ENCODE peak calls at places on chromosomes 16 and 17, in seven cellular contexts. Q is NCI-H1048; E is sciatic nerve; C is EL; M is islet precursor cell; A is Jurkat, Clone E6-1; O is activated T-cell treated with anti-CD3 and anti-CD28 coated beads, Interleukin-2, amount 50 U/mL, for 72 hours. F is an unnamed sample.

GRCh38 chr17:79832211-79833109 is 6.8 kb downstream of the CBX4 start:
- DNase-seq in A (no peak), E (no peak), M (peak), O (no peak), C (no peak), Q (no peak), F (no peak)

GRCh38 chr16:56399047-56399446 is 26.3 kb downstream of the AMFR start:
- DNase-seq in Q (no peak), O (no peak), M (no peak), C (no peak), E (no peak), A (no peak), F (no peak)

GRCh38 chr17:61470530-61471136 is 18.4 kb downstream of the TBX4 start:
- DNase-seq in E (peak), A (no peak), Q (no peak), O (no peak), M (no peak), C (no peak), F (no peak)

GRCh38 chr17:67157732-67158639 is 87.0 kb downstream of the HELZ start:
- DNase-seq in O (no peak), A (no peak), C (peak), Q (no peak), E (no peak), M (no peak), F (no peak)

GRCh38 chr17:82330322-82331239 is 3.0 kb downstream of the SECTM1 start:
- DNase-seq in O (no peak), C (peak), A (no peak), M (no peak), E (peak), Q (no peak), F (no peak)

GRCh38 chr16:3235856-3236669 is 1.1 kb upstream of the ZNF200 start:
- DNase-seq in M (no peak), E (peak), A (no peak), O (peak), Q (no peak), C (no peak), F (peak)

GRCh38 chr17:29163563-29163962 is 16.6 kb downstream of the MYO18A start:
- DNase-seq in Q (no peak), A (no peak), C (no peak), E (no peak), O (no peak), M (peak), F (no peak)

GRCh38 chr16:84819644-84820304 is at the start of gene CRISPLD2:
- DNase-seq in M (peak), E (peak), A (peak), Q (peak), O (peak), C (peak), F (peak)

GRCh38 chr16:56279132-56279531 is 87.8 kb downstream of the GNAO1 start:
- DNase-seq in C (no peak), M (peak), A (peak), O (peak), Q (no peak), E (no peak), F (peak)

GRCh38 chr16:87965973-87966667 is 14.9 kb downstream of the BANP start:
- DNase-seq in M (no peak), C (no peak), E (no peak), A (no peak), Q (no peak), O (no peak), F (no peak)

GRCh38 chr17:8963665-8964258 is 1.7 kb downstream of the PIK3R5 start:
- DNase-seq in C (no peak), E (no peak), M (peak), O (no peak), A (peak), Q (no peak), F (no peak)

GRCh38 chr16:80938035-80938927 is 68.4 kb downstream of the CMC2 start:
- DNase-seq in M (peak), E (no peak), A (no peak), C (peak), Q (no peak), O (no peak), F (no peak)

GRCh38 chr16:56202036-56202435 is 10.7 kb downstream of the GNAO1 start:
- DNase-seq in A (peak), C (peak), O (peak), Q (no peak), E (no peak), M (no peak), F (peak)

GRCh38 chr16:8962393-8963009 is 1.2 kb downstream of the USP7 start:
- DNase-seq in O (peak), M (no peak), E (no peak), A (peak), C (peak), Q (no peak), F (peak)

GRCh38 chr16:66930189-66930588 is 4.0 kb downstream of the CIAO2B start:
- DNase-seq in Q (no peak), C (peak), O (no peak), E (no peak), A (no peak), M (no peak), F (no peak)

F was measured in activated CD8-positive, alpha-beta memory T cell treated with anti-CD3 and anti-CD28 coated beads, Interleukin-2, amount 10 ng/mL, durations not matched to agents 7 days and 5 days.